ENCODE peak calls at places on chromosomes 1 and 21, in four cellular contexts. A is K562, T is GM12878, Z is HepG2. U is an unnamed sample.

GRCh38 chr1:27342391-27342777 is 562 bp downstream of the SYTL1 start:
- DNase-seq in T (no peak), Z (no peak), A (no peak), U (no peak)

GRCh38 chr1:202825748-202826147 is 15.0 kb downstream of the PCAT6 start:
- DNase-seq in A (no peak), Z (no peak), T (no peak), U (no peak)

GRCh38 chr1:222095606-222096475 is 354.0 kb upstream of the DUSP10 start:
- DNase-seq in T (peak), A (peak), Z (peak), U (peak)

GRCh38 chr1:49416758-49417157 is 607.0 kb downstream of the AGBL4 start:
- DNase-seq in T (no peak), Z (no peak), A (no peak), U (no peak)

GRCh38 chr21:31514598-31514997 is 144.9 kb upstream of the SOD1 start:
- DNase-seq in A (no peak), Z (no peak), T (no peak), U (no peak)

GRCh38 chr21:37074195-37074510 is 1.1 kb downstream of the TTC3 start:
- DNase-seq in T (no peak), A (peak), Z (no peak), U (peak)

GRCh38 chr1:154884868-154885706 is 15.0 kb upstream of the KCNN3 start:
- DNase-seq in Z (peak), A (no peak), T (no peak), U (no peak)

GRCh38 chr21:39444406-39445145 is 1.0 kb downstream of the LCA5L start:
- DNase-seq in Z (no peak), A (no peak), T (no peak), U (no peak)

GRCh38 chr1:209567788-209568187 is 15.7 kb upstream of the CAMK1G start:
- DNase-seq in T (no peak), A (no peak), Z (no peak), U (no peak)

GRCh38 chr1:53368314-53369033 is 40.6 kb upstream of the LRP8 start:
- DNase-seq in T (no peak), Z (no peak), A (no peak), U (no peak)

GRCh38 chr1:228014235-228014930 is 7.6 kb downstream of the WNT3A start:
- DNase-seq in A (peak), Z (no peak), T (no peak), U (no peak)

GRCh38 chr21:38221594-38221993 is 35.2 kb upstream of the KCNJ15 start:
- DNase-seq in A (no peak), Z (no peak), T (no peak), U (no peak)

GRCh38 chr1:223683586-223684487 is 18.3 kb upstream of the CAPN8 start:
- DNase-seq in T (no peak), Z (no peak), A (peak), U (peak)

GRCh38 chr1:32521165-32521564 is 18.1 kb upstream of the ZBTB8A start:
- DNase-seq in T (no peak), A (no peak), Z (no peak), U (peak)

GRCh38 chr21:27572681-27573080 is 605.8 kb upstream of the ADAMTS5 start:
- DNase-seq in A (no peak), T (no peak), Z (no peak), U (no peak)

GRCh38 chr1:244863491-244864252 is 671 bp downstream of the HNRNPU start:
- DNase-seq in T (no peak), Z (no peak), A (no peak), U (no peak)

GRCh38 chr1:154944422-154945159 is 8.1 kb upstream of the PMVK start:
- DNase-seq in A (no peak), Z (peak), T (no peak), U (no peak)

GRCh38 chr1:227941509-227942020 is 6.2 kb downstream of the WNT9A start:
- DNase-seq in A (no peak), T (no peak), Z (no peak), U (no peak)

GRCh38 chr1:20480261-20481157 is 5.5 kb downstream of the CAMK2N1 start:
- DNase-seq in Z (peak), T (no peak), A (no peak), U (peak)

GRCh38 chr1:60277269-60277668 is 203.7 kb upstream of the C1orf87 start:
- DNase-seq in T (no peak), Z (no peak), A (no peak), U (no peak)

GRCh38 chr1:30328401-30329262 is 394.8 kb downstream of the MATN1 start:
- DNase-seq in Z (no peak), A (no peak), T (no peak), U (no peak)

GRCh38 chr1:23646086-23646485 is 45.5 kb upstream of the RPL11 start:
- DNase-seq in T (no peak), Z (no peak), A (no peak), U (no peak)

GRCh38 chr1:23646571-23646970 is 45.0 kb upstream of the RPL11 start:
- DNase-seq in A (no peak), Z (no peak), T (no peak), U (no peak)

GRCh38 chr1:23650344-23650990 is 41.1 kb upstream of the RPL11 start:
- DNase-seq in A (no peak), Z (no peak), T (no peak), U (no peak)

GRCh38 chr1:23648576-23648975 is 43.0 kb upstream of the RPL11 start:
- DNase-seq in Z (no peak), T (no peak), A (no peak), U (no peak)

GRCh38 chr1:23651069-23651808 is 40.4 kb upstream of the RPL11 start:
- DNase-seq in A (peak), T (no peak), Z (no peak), U (peak)
- TF ChIP-seq HDAC2 in A (no peak), T (no peak), Z (no peak), U (no peak)

DNA sequence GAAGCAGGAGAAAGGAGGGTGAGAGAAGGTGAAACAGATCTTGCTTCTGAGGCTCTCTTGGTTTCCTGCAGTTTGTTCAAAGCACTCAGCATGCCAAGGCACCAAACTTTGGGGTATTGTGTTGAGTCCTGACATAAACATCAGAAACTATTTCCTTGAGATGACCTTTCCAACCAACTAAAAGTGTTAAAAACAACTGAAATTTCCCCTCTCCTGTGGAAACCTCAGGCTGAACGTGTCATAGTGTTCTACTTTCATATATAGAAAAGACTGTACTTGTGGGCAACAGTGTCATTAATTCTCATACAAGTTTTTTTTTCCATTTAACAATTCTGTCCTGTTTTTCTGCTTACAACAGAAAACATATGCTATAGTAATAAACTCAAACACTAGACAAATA is 6.3 kb upstream of the LYST start:
- DNase-seq in T (no peak), Z (no peak), A (no peak), U (no peak)
- TF ChIP-seq CHD4 in T (no peak), Z (no peak), A (no peak), U (no peak)

DNA sequence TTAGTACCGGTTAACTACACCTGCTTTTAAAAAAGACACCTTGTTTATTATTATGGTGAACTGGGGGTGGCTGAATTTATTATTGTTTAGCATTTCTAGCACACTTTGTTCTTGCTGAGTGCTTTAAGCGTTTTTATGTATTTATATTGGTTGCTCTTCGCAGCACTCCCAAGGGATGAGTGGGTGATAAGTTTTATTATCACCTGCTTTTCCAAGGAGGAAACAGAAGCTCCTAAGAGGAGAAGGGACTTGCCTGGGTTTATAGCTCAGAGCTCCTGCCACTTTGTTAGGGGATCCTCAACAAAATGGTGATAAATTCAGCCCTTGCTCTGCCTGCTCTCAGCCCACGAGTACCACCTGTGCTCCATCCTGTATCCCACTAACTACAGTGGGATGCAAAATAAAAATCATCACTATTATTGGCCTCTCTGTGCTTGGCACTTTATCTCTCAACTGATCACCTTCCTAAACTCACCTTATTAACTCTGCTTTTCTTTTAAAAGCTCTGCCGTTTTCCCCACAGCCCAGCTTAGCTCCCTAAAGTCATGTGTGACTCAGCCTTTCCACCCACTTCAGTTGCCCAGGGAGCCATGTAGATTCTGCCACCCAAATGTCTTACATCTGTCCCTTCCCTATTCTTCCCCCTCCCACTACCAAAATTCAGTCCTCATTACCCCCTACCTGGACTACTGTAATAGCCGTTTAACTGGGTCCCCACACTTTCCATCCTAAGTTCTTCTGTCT is 44.5 kb downstream of the BCL9 start:
- DNase-seq in T (no peak), A (no peak), Z (no peak), U (no peak)
- TF ChIP-seq HDAC2 in T (no peak), A (no peak), Z (no peak), U (no peak)

DNA sequence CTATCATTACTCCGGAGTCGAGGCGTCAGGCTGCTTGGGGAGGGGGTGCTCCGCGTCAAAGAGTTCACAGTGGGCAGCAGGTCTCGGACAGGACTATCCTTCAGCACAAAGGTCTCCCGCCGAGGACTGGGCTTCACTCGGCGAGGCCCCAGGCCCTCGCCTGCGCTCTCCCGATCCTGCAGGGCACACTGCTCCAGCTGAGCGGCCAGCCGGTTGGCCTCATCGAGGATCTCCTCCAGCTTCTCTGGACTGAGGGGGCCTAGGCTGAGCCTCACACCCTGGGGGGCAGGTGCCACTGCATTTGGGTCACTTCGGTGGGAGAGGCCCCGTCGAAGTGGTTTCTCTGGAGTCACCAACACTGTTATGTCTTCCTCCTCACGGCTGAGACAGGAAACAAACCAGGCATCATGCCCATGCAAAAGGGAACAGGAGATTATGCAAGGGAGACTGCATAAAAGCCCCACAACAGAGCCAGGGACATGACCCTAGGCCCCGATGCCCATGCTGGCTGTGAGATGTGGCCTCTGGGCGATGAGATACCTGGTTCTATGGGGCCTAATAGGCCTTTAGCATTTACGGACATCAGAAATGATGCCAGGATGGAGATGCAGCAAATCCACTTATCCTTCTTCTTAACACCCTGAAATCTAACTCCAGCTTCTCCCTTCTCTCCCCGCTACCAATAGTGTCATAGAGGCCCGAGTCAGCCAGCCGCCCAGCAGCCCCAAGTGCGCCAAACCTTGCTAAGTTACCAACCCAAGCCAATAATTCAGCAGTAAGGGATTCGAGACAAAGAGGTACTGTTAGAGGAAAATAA is 1.1 kb downstream of the PSRC1 start:
- DNase-seq in T (no peak), A (no peak), Z (no peak), U (no peak)
- TF ChIP-seq CHD4 in T (no peak), A (no peak), Z (no peak), U (no peak)

GRCh38 chr1:205440476-205441317 is 15.1 kb downstream of the BLACAT1 start:
- DNase-seq in Z (peak), T (peak), A (peak), U (no peak)
- TF ChIP-seq HDAC2 in Z (no peak), T (no peak), A (no peak), U (no peak)

GRCh38 chr1:69104859-69105258 is 462.9 kb upstream of the LRRC7 start:
- DNase-seq in Z (no peak), A (no peak), T (no peak), U (no peak)
- TF ChIP-seq CHD4 in Z (no peak), A (no peak), T (no peak), U (no peak)

DNA sequence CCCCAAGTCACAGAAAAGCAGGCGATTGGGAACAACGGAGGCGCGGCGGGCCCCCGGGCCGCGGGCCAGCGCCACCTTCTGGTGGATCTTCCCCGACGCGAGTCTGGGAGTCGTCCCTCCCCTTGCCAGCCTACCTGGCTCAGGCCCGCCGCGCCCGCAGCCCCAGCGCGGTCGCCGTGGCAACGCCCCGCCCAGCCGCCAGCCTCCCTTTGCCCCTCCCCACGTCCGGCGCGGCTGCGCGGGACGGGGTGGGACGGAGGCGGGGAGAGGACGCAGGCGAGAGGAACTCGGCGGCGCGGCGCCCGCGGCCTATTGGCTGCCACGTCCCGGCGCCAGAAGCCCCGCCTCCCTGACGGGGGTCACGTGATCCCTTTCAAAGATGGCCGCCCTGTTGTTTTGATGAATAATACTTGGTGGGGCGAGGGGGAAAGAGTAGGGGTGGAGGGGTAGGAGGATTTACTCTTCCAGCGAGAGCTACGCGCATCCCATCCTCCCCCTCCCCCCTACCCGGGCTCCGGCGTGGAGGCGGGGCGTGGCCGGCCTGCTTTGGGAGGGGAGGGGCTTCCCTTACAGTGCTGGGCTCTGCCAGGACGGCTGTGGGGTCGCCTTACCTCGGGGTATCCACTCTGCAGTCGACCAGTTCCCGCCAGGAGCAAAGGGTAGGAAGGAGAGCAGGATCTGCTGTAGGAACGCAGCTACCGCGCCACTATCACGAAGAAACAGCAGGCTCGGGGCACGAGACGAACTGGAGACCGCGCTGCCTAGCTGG is at the start of gene UBE4B:
- DNase-seq in A (peak), Z (peak), T (peak), U (peak)
- TF ChIP-seq HDAC2 in A (peak), Z (peak), T (no peak), U (peak)

U was measured in A549.